ENCODE peak calls at places on chromosomes 16 and 17, in nine cellular contexts. R is anterior cingulate cortex, H is NCI-H1092 treated with DMSO at 0.1 percent for 48 hours, V is skeletal muscle cell, M is HFFc6, B is HCEC 1CT, P is activated T-helper 1 cell treated with Interleukin-2 at 50 U/mL for 16 hours, Z is ACHN, G is hippocampal formation. U is an unnamed sample.

GRCh38 chr16:69698404-69698803 is 28.0 kb downstream of the NQO1 start:
- DNase-seq in M (no peak), Z (no peak), B (no peak), H (no peak), G (no peak), P (no peak), R (no peak), V (no peak), U (no peak)

GRCh38 chr16:67530013-67530939 is 1.6 kb downstream of the RIPOR1 start:
- DNase-seq in P (no peak), G (no peak), R (peak), M (peak), H (peak), V (peak), Z (peak), B (peak), U (peak)

GRCh38 chr17:27343972-27344607 is 50.2 kb downstream of the WSB1 start:
- DNase-seq in Z (no peak), H (no peak), M (no peak), V (no peak), R (no peak), P (no peak), B (no peak), G (no peak), U (no peak)

GRCh38 chr17:8725881-8726280 is 18.8 kb downstream of the CCDC42 start:
- DNase-seq in R (no peak), G (no peak), H (no peak), Z (no peak), V (no peak), P (no peak), B (no peak), M (no peak), U (no peak)

GRCh38 chr16:75227361-75228142 is 8.8 kb downstream of the CTRB1 start:
- DNase-seq in G (no peak), B (peak), H (no peak), M (no peak), P (no peak), Z (no peak), R (no peak), V (no peak), U (no peak)

GRCh38 chr17:50206604-50207293 is 5.3 kb upstream of the COL1A1 start:
- DNase-seq in G (no peak), Z (no peak), R (no peak), M (no peak), V (no peak), P (no peak), H (no peak), B (peak), U (no peak)

GRCh38 chr17:61217878-61218437 is 181.7 kb upstream of the TBX2 start:
- DNase-seq in B (no peak), H (no peak), G (no peak), Z (no peak), P (no peak), M (no peak), V (no peak), R (no peak), U (no peak)

GRCh38 chr17:74089869-74090464 is 113.5 kb upstream of the RPL38 start:
- DNase-seq in M (no peak), H (peak), G (no peak), V (peak), Z (peak), B (no peak), P (no peak), R (no peak), U (no peak)

GRCh38 chr17:72858826-72859495 is 233.5 kb downstream of the SLC39A11 start:
- DNase-seq in R (no peak), Z (no peak), V (no peak), G (no peak), M (no peak), B (no peak), P (no peak), H (no peak), U (no peak)

GRCh38 chr17:62802531-62803205 is 5.4 kb downstream of the MARCHF10 start:
- DNase-seq in V (no peak), M (no peak), Z (no peak), P (no peak), H (peak), R (no peak), G (no peak), B (no peak), U (no peak)

GRCh38 chr16:4846503-4846900 is 586 bp downstream of the GLYR1 start:
- DNase-seq in Z (peak), H (no peak), G (peak), B (peak), V (no peak), R (peak), P (no peak), M (peak), U (peak)

GRCh38 chr17:49548506-49549310 is 27.0 kb upstream of the NXPH3 start:
- DNase-seq in R (no peak), B (peak), V (no peak), H (no peak), P (no peak), M (peak), G (no peak), Z (peak), U (no peak)

GRCh38 chr16:27204232-27204915 is 1.0 kb downstream of the KDM8 start:
- DNase-seq in M (no peak), B (no peak), V (peak), P (no peak), Z (no peak), H (peak), R (no peak), G (no peak), U (peak)

U was measured in midbrain.